ENCODE peak calls at places on chromosomes 12 and 14, in four cellular contexts. A, F, H and R are unnamed samples.
A peak's percentile ranks its signal among the peaks of the same experiment; 100 is the strongest.

GRCh38 chr14:21241218-21241819 is 27.9 kb downstream of the HNRNPC start:
- DNase-seq in A (no peak), F (no peak), H (peak; percentile 39), R (peak; percentile 14)

GRCh38 chr12:107537464-107538119 is 148.0 kb upstream of the PWP1 start:
- DNase-seq in A (no peak), F (no peak), H (no peak), R (no peak)

GRCh38 chr12:62840311-62840710 is 94.6 kb downstream of the PPM1H start:
- DNase-seq in A (no peak), F (no peak), H (no peak), R (no peak)

GRCh38 chr12:98955284-98955683 is 310.2 kb downstream of the APAF1 start:
- DNase-seq in A (no peak), F (no peak), H (peak; percentile 86), R (no peak)

GRCh38 chr12:94618995-94619695 is 31.2 kb downstream of the TMCC3 start:
- DNase-seq in A (no peak), F (peak; percentile 15), H (no peak), R (peak; percentile 34)

GRCh38 chr12:96445743-96446655 is 43.4 kb upstream of the CFAP54 start:
- DNase-seq in A (no peak), F (peak; percentile 72), H (no peak), R (peak; percentile 71)

GRCh38 chr12:105805730-105806390 is 332.9 kb downstream of the NUAK1 start:
- DNase-seq in A (no peak), F (no peak), H (no peak), R (no peak)

GRCh38 chr12:93060666-93061413 is 131.7 kb upstream of the EEA1 start:
- DNase-seq in A (no peak), F (no peak), H (peak; percentile 41), R (no peak)

GRCh38 chr12:108204618-108205017 is 75.5 kb downstream of the WSCD2 start:
- DNase-seq in A (no peak), F (no peak), H (no peak), R (no peak)

GRCh38 chr12:6460751-6461371 is 9.0 kb downstream of the TAPBPL start:
- DNase-seq in A (no peak), F (no peak), H (no peak), R (no peak)

GRCh38 chr14:62436256-62436655 is 609.0 kb downstream of the KCNH5 start:
- DNase-seq in A (no peak), F (no peak), H (no peak), R (no peak)

GRCh38 chr12:89231686-89232085 is 120.6 kb downstream of the DUSP6 start:
- DNase-seq in A (no peak), F (no peak), H (no peak), R (no peak)

GRCh38 chr12:108338915-108339657 is at the start of gene CMKLR1:
- DNase-seq in A (peak; percentile 80), F (no peak), H (peak; percentile 50), R (no peak)

GRCh38 chr12:6925543-6926279 is 2.0 kb upstream of the ATN1 start:
- DNase-seq in A (peak; percentile 84), F (peak; percentile 68), H (peak; percentile 91), R (peak; percentile 70)

GRCh38 chr12:51845451-51845850 is 3.1 kb downstream of the FIGNL2 start:
- DNase-seq in A (no peak), F (no peak), H (no peak), R (no peak)

GRCh38 chr14:75442642-75443041 is 14.8 kb downstream of the JDP2 start:
- DNase-seq in A (no peak), F (no peak), H (no peak), R (no peak)

GRCh38 chr12:26113194-26113654 is 11.6 kb downstream of the BHLHE41 start:
- DNase-seq in A (no peak), F (no peak), H (peak; percentile 51), R (no peak)
- H3K4me3 ChIP-seq in A (peak overlapping the region; percentile 57), F (no peak overlapping the region), H (peak overlapping the region; percentile 53), R (peak overlapping the region; percentile 62)

GRCh38 chr12:56417739-56418138 is 31.5 kb downstream of the TIMELESS start:
- DNase-seq in A (no peak), F (no peak), H (no peak), R (no peak)

GRCh38 chr12:56411781-56412639 is 37.2 kb downstream of the TIMELESS start:
- DNase-seq in A (no peak), F (no peak), H (no peak), R (no peak)

GRCh38 chr12:56410768-56411167 is 38.5 kb downstream of the TIMELESS start:
- DNase-seq in A (no peak), F (no peak), H (no peak), R (no peak)

GRCh38 chr12:56413392-56413791 is 35.8 kb downstream of the TIMELESS start:
- DNase-seq in A (no peak), F (no peak), H (peak; percentile 40), R (no peak)

GRCh38 chr12:56414401-56414800 is 34.8 kb downstream of the TIMELESS start:
- DNase-seq in A (no peak), F (no peak), H (no peak), R (no peak)
- TF ChIP-seq CTCF in A (no peak), F (no peak), H (no peak), R (no peak)

DNA sequence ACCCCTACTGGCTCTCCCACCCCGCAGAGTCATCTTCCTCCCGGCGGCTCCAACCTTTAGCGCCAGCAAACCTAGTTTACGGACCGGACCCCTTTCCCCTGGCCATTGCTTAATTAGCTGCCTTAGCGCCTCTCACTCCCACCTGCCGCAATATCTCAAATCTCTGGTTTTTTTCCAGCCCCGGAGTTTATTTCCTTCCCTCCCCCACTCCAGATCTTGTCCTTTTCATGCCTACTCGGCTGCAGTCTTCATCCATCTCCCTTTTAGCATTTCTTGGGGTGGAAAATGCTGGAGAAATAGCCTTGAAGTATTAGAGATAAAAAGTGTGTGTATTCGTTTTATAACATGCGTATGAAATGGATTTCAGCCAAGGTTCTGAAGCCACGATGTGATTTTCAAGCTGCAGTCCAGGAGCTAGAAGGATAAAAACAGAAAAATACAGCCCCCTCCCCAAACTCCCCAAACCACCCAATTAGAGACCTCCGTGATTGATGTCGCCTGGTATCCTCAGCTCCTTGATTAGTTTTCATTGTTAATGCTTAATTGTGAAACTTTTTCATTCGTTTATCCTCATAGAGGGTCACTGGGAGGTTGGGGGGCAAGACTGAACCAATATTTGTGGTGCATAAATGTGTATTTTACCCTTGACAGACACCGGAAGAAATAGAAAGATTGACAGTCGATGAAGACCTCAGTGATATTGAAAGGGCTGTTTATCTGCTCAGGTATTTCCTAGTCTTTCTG is 1.5 kb downstream of the PPP4R4 start:
- DNase-seq in A (no peak), F (no peak), H (no peak), R (no peak)
- H3K4me3 ChIP-seq in A (peak overlapping the region; percentile 72), F (peak overlapping the region; percentile 53), H (peak overlapping the region; percentile 90), R (peak overlapping the region; percentile 59)

GRCh38 chr12:17976202-17976601 is 113.8 kb downstream of the RERGL start:
- DNase-seq in A (no peak), F (no peak), H (peak; percentile 79), R (no peak)
- TF ChIP-seq CTCF in A (no peak), F (no peak), H (peak; percentile 83), R (peak; percentile 6)

DNA sequence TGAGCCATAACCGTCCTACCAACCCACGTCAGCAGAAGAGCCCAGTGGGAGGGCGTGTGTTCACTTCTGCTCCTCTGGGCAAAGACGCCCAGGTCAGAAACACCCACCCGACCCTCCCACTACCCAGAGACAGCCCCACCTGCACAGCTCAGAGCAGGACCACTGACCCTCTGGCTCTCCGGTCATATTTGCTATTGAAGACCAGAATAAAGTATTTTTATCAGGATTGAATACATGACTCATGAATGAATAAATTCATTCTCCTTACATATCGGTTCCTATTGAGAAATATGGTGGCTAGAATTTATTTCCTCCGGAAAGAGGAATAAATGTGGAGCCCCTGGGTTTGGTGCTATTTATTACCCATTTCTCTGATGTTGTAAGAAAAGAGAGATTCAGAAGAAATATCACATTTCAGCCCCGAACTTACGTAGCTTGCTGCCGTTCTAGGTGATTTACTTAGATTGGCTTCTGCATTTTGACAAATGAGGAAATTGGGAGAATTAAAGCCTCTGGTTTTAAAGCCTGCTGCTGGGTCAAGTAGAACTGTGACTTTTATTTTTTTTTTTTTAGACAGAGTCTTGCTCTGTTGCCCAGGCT is 36.4 kb upstream of the P2RX7 start:
- DNase-seq in A (no peak), F (no peak), H (no peak), R (no peak)
- H3K4me3 ChIP-seq in A (peak overlapping the region; percentile 31), F (no peak overlapping the region), H (peak overlapping the region; percentile 51), R (no peak overlapping the region)

GRCh38 chr12:100133200-100133599 is 9.5 kb downstream of the BLTP3B start:
- DNase-seq in A (no peak), F (no peak), H (no peak), R (no peak)

GRCh38 chr12:100141666-100141997 is 1.0 kb downstream of the BLTP3B start:
- DNase-seq in A (no peak), F (peak; percentile 63), H (no peak), R (peak; percentile 61)

GRCh38 chr12:100141998-100142850 is 450 bp downstream of the BLTP3B start:
- DNase-seq in A (no peak), F (no peak), H (peak; percentile 72), R (no peak)

GRCh38 chr12:100142851-100143559 is at the start of gene BLTP3B:
- DNase-seq in A (peak; percentile 88), F (no peak), H (peak; percentile 95), R (no peak)

GRCh38 chr12:100138048-100138907 is 4.4 kb downstream of the BLTP3B start:
- DNase-seq in A (no peak), F (no peak), H (no peak), R (no peak)
- TF ChIP-seq CTCF in A (no peak), F (peak; percentile 40), H (peak; percentile 45), R (peak; percentile 16)

GRCh38 chr12:110936367-110937103 is 16.2 kb upstream of the MYL2 start:
- DNase-seq in A (no peak), F (no peak), H (peak; percentile 66), R (no peak)

GRCh38 chr12:110934093-110934852 is 13.9 kb upstream of the MYL2 start:
- DNase-seq in A (no peak), F (no peak), H (peak; percentile 74), R (no peak)

GRCh38 chr12:110935588-110935987 is 15.2 kb upstream of the MYL2 start:
- DNase-seq in A (no peak), F (no peak), H (no peak), R (no peak)

GRCh38 chr12:110940296-110940695 is 19.9 kb upstream of the MYL2 start:
- DNase-seq in A (no peak), F (no peak), H (no peak), R (no peak)

GRCh38 chr12:110937104-110937641 is 16.8 kb upstream of the MYL2 start:
- DNase-seq in A (peak; percentile 62), F (no peak), H (peak; percentile 96), R (no peak)
- H3K4me3 ChIP-seq in A (no peak overlapping the region), F (no peak overlapping the region), H (peak overlapping the region; percentile 29), R (no peak overlapping the region)